ENCODE peak calls at places on chromosome 18, in nine cellular contexts. One of them, this sample, is unnamed. For H3K9me3, the result is how much of the 10 kb centered on the place peaks cover.

GRCh38 chr18:63676526-63676925 is 14.8 kb upstream of the SERPINB3 start:
- DNase-seq in stomach: peak
- DNase-seq in HCT116: peak
- DNase-seq in CD8-positive, alpha-beta memory T cell: no peak
- DNase-seq in neural progenitor cell: peak
- DNase-seq in fibroblast of lung: no peak
- DNase-seq in tibial nerve: no peak
- DNase-seq in CD8-positive, alpha-beta T cell: no peak
- DNase-seq in cardiac muscle cell: no peak
- DNase-seq in this sample: no peak

GRCh38 chr18:23406271-23406787 is 46.8 kb upstream of the RIOK3 start:
- DNase-seq in CD8-positive, alpha-beta memory T cell: no peak
- DNase-seq in fibroblast of lung: peak
- DNase-seq in tibial nerve: no peak
- DNase-seq in cardiac muscle cell: peak
- DNase-seq in neural progenitor cell: no peak
- DNase-seq in CD8-positive, alpha-beta T cell: no peak
- DNase-seq in HCT116: no peak
- DNase-seq in stomach: no peak
- DNase-seq in this sample: no peak

GRCh38 chr18:61892683-61893303 is at the start of gene RNF152:
- DNase-seq in CD8-positive, alpha-beta T cell: peak
- DNase-seq in fibroblast of lung: peak
- DNase-seq in cardiac muscle cell: peak
- DNase-seq in tibial nerve: peak
- DNase-seq in neural progenitor cell: peak
- DNase-seq in CD8-positive, alpha-beta memory T cell: no peak
- DNase-seq in stomach: peak
- DNase-seq in HCT116: no peak
- DNase-seq in this sample: peak

GRCh38 chr18:44198296-44199284 is 482.1 kb upstream of the SETBP1 start:
- DNase-seq in stomach: no peak
- DNase-seq in CD8-positive, alpha-beta memory T cell: no peak
- DNase-seq in fibroblast of lung: no peak
- DNase-seq in HCT116: no peak
- DNase-seq in cardiac muscle cell: no peak
- DNase-seq in CD8-positive, alpha-beta T cell: no peak
- DNase-seq in neural progenitor cell: no peak
- DNase-seq in tibial nerve: no peak
- DNase-seq in this sample: peak

GRCh38 chr18:72868666-72869661 is 1.2 kb upstream of the NETO1 start:
- DNase-seq in CD8-positive, alpha-beta memory T cell: no peak
- DNase-seq in stomach: no peak
- DNase-seq in tibial nerve: no peak
- DNase-seq in CD8-positive, alpha-beta T cell: no peak
- DNase-seq in fibroblast of lung: no peak
- DNase-seq in cardiac muscle cell: no peak
- DNase-seq in HCT116: no peak
- DNase-seq in neural progenitor cell: peak
- DNase-seq in this sample: no peak

GRCh38 chr18:6219116-6219717 is 195.5 kb downstream of the L3MBTL4 start:
- DNase-seq in CD8-positive, alpha-beta memory T cell: no peak
- DNase-seq in tibial nerve: no peak
- DNase-seq in fibroblast of lung: peak
- DNase-seq in neural progenitor cell: peak
- DNase-seq in stomach: no peak
- DNase-seq in cardiac muscle cell: peak
- DNase-seq in HCT116: no peak
- DNase-seq in CD8-positive, alpha-beta T cell: no peak
- DNase-seq in this sample: no peak

GRCh38 chr18:44826418-44827259 is 146.0 kb downstream of the SETBP1 start:
- DNase-seq in CD8-positive, alpha-beta memory T cell: no peak
- DNase-seq in tibial nerve: peak
- DNase-seq in HCT116: no peak
- DNase-seq in fibroblast of lung: peak
- DNase-seq in stomach: peak
- DNase-seq in neural progenitor cell: peak
- DNase-seq in cardiac muscle cell: peak
- DNase-seq in CD8-positive, alpha-beta T cell: no peak
- DNase-seq in this sample: no peak

GRCh38 chr18:9101730-9102390 is 639 bp upstream of the NDUFV2 start:
- DNase-seq in CD8-positive, alpha-beta memory T cell: peak
- DNase-seq in stomach: no peak
- DNase-seq in tibial nerve: no peak
- DNase-seq in cardiac muscle cell: peak
- DNase-seq in neural progenitor cell: no peak
- DNase-seq in CD8-positive, alpha-beta T cell: no peak
- DNase-seq in fibroblast of lung: peak
- DNase-seq in HCT116: peak
- DNase-seq in this sample: no peak

GRCh38 chr18:22048932-22049615 is 120.3 kb upstream of the GATA6 start:
- DNase-seq in neural progenitor cell: no peak
- DNase-seq in cardiac muscle cell: no peak
- DNase-seq in stomach: no peak
- DNase-seq in tibial nerve: no peak
- DNase-seq in fibroblast of lung: no peak
- DNase-seq in CD8-positive, alpha-beta memory T cell: no peak
- DNase-seq in CD8-positive, alpha-beta T cell: no peak
- DNase-seq in HCT116: no peak
- DNase-seq in this sample: no peak

GRCh38 chr18:47283476-47283875 is 32.0 kb upstream of the SKOR2 start:
- DNase-seq in CD8-positive, alpha-beta T cell: no peak
- DNase-seq in HCT116: peak
- DNase-seq in neural progenitor cell: peak
- DNase-seq in tibial nerve: no peak
- DNase-seq in stomach: no peak
- DNase-seq in fibroblast of lung: peak
- DNase-seq in CD8-positive, alpha-beta memory T cell: no peak
- DNase-seq in cardiac muscle cell: peak
- DNase-seq in this sample: no peak

GRCh38 chr18:25278415-25278814 is 73.6 kb downstream of the ZNF521 start:
- DNase-seq in tibial nerve: no peak
- DNase-seq in CD8-positive, alpha-beta T cell: no peak
- DNase-seq in stomach: no peak
- DNase-seq in CD8-positive, alpha-beta memory T cell: no peak
- DNase-seq in cardiac muscle cell: no peak
- DNase-seq in neural progenitor cell: no peak
- DNase-seq in fibroblast of lung: peak
- DNase-seq in HCT116: no peak
- DNase-seq in this sample: no peak

GRCh38 chr18:44802508-44802907 is 121.8 kb downstream of the SETBP1 start:
- DNase-seq in HCT116: no peak
- DNase-seq in fibroblast of lung: peak
- DNase-seq in tibial nerve: no peak
- DNase-seq in CD8-positive, alpha-beta memory T cell: no peak
- DNase-seq in neural progenitor cell: no peak
- DNase-seq in cardiac muscle cell: peak
- DNase-seq in stomach: no peak
- DNase-seq in CD8-positive, alpha-beta T cell: no peak
- DNase-seq in this sample: no peak

GRCh38 chr18:80200171-80200931 is 47.0 kb downstream of the PARD6G start:
- DNase-seq in tibial nerve: no peak
- DNase-seq in CD8-positive, alpha-beta T cell: no peak
- DNase-seq in stomach: no peak
- DNase-seq in CD8-positive, alpha-beta memory T cell: no peak
- DNase-seq in fibroblast of lung: peak
- DNase-seq in HCT116: no peak
- DNase-seq in neural progenitor cell: peak
- DNase-seq in cardiac muscle cell: peak
- DNase-seq in this sample: peak

GRCh38 chr18:2758309-2758708 is 88.5 kb upstream of the EMILIN2 start:
- DNase-seq in CD8-positive, alpha-beta memory T cell: no peak
- DNase-seq in cardiac muscle cell: no peak
- DNase-seq in stomach: no peak
- DNase-seq in CD8-positive, alpha-beta T cell: no peak
- DNase-seq in tibial nerve: no peak
- DNase-seq in HCT116: no peak
- DNase-seq in fibroblast of lung: no peak
- DNase-seq in neural progenitor cell: no peak
- DNase-seq in this sample: no peak

GRCh38 chr18:1147616-1148184 is 243.0 kb downstream of the ADCYAP1 start:
- DNase-seq in fibroblast of lung: no peak
- DNase-seq in HCT116: no peak
- DNase-seq in cardiac muscle cell: no peak
- DNase-seq in CD8-positive, alpha-beta T cell: no peak
- DNase-seq in neural progenitor cell: peak
- DNase-seq in CD8-positive, alpha-beta memory T cell: no peak
- DNase-seq in stomach: no peak
- DNase-seq in tibial nerve: no peak
- DNase-seq in this sample: no peak

GRCh38 chr18:48835119-48835518 is 115.6 kb downstream of the SMAD7 start:
- DNase-seq in HCT116: no peak
- DNase-seq in tibial nerve: no peak
- DNase-seq in fibroblast of lung: no peak
- DNase-seq in CD8-positive, alpha-beta T cell: no peak
- DNase-seq in neural progenitor cell: no peak
- DNase-seq in cardiac muscle cell: no peak
- DNase-seq in CD8-positive, alpha-beta memory T cell: no peak
- DNase-seq in stomach: no peak
- DNase-seq in this sample: peak

GRCh38 chr18:71130351-71130750 is 841.5 kb downstream of the SOCS6 start:
- DNase-seq in cardiac muscle cell: no peak
- DNase-seq in stomach: no peak
- DNase-seq in CD8-positive, alpha-beta memory T cell: no peak
- DNase-seq in fibroblast of lung: no peak
- DNase-seq in CD8-positive, alpha-beta T cell: no peak
- DNase-seq in neural progenitor cell: no peak
- DNase-seq in HCT116: no peak
- DNase-seq in tibial nerve: no peak
- DNase-seq in this sample: no peak
- H3K4me3 ChIP-seq in cardiac muscle cell: no peak
- H3K4me3 ChIP-seq in stomach: no peak
- H3K4me3 ChIP-seq in CD8-positive, alpha-beta memory T cell: no peak
- H3K4me3 ChIP-seq in fibroblast of lung: no peak
- H3K4me3 ChIP-seq in CD8-positive, alpha-beta T cell: no peak
- H3K4me3 ChIP-seq in neural progenitor cell: no peak
- H3K4me3 ChIP-seq in HCT116: no peak
- H3K4me3 ChIP-seq in tibial nerve: no peak
- H3K4me3 ChIP-seq in this sample: no peak

GRCh38 chr18:28512357-28512756 is 335.4 kb upstream of the CDH2 start:
- DNase-seq in neural progenitor cell: no peak
- DNase-seq in HCT116: no peak
- DNase-seq in tibial nerve: no peak
- DNase-seq in CD8-positive, alpha-beta memory T cell: no peak
- DNase-seq in stomach: no peak
- DNase-seq in CD8-positive, alpha-beta T cell: no peak
- DNase-seq in cardiac muscle cell: peak
- DNase-seq in fibroblast of lung: no peak
- DNase-seq in this sample: no peak

GRCh38 chr18:28514699-28515098 is 337.8 kb upstream of the CDH2 start:
- DNase-seq in fibroblast of lung: no peak
- DNase-seq in tibial nerve: no peak
- DNase-seq in CD8-positive, alpha-beta T cell: no peak
- DNase-seq in neural progenitor cell: no peak
- DNase-seq in CD8-positive, alpha-beta memory T cell: no peak
- DNase-seq in stomach: no peak
- DNase-seq in cardiac muscle cell: no peak
- DNase-seq in HCT116: no peak
- DNase-seq in this sample: no peak

GRCh38 chr18:28511421-28511821 is 334.5 kb upstream of the CDH2 start:
- DNase-seq in CD8-positive, alpha-beta T cell: no peak
- DNase-seq in tibial nerve: no peak
- DNase-seq in HCT116: no peak
- DNase-seq in fibroblast of lung: no peak
- DNase-seq in neural progenitor cell: no peak
- DNase-seq in stomach: no peak
- DNase-seq in CD8-positive, alpha-beta memory T cell: no peak
- DNase-seq in cardiac muscle cell: peak
- DNase-seq in this sample: no peak

GRCh38 chr18:28510210-28510609 is 333.3 kb upstream of the CDH2 start:
- DNase-seq in cardiac muscle cell: no peak
- DNase-seq in HCT116: no peak
- DNase-seq in stomach: no peak
- DNase-seq in CD8-positive, alpha-beta T cell: no peak
- DNase-seq in fibroblast of lung: no peak
- DNase-seq in CD8-positive, alpha-beta memory T cell: no peak
- DNase-seq in neural progenitor cell: no peak
- DNase-seq in tibial nerve: no peak
- DNase-seq in this sample: no peak
- H3K9me3 ChIP-seq in cardiac muscle cell: under half
- H3K9me3 ChIP-seq in HCT116: under half
- H3K9me3 ChIP-seq in stomach: under half
- H3K9me3 ChIP-seq in CD8-positive, alpha-beta T cell: under half
- H3K9me3 ChIP-seq in fibroblast of lung: under half
- H3K9me3 ChIP-seq in CD8-positive, alpha-beta memory T cell: under half
- H3K9me3 ChIP-seq in neural progenitor cell: under half
- H3K9me3 ChIP-seq in tibial nerve: under half
- H3K9me3 ChIP-seq in this sample: under half

GRCh38 chr18:12307251-12307736 is 747 bp upstream of the TUBB6 start:
- DNase-seq in HCT116: no peak
- DNase-seq in neural progenitor cell: peak
- DNase-seq in CD8-positive, alpha-beta T cell: no peak
- DNase-seq in CD8-positive, alpha-beta memory T cell: no peak
- DNase-seq in tibial nerve: peak
- DNase-seq in fibroblast of lung: peak
- DNase-seq in cardiac muscle cell: peak
- DNase-seq in stomach: no peak
- DNase-seq in this sample: no peak
- H3K4me3 ChIP-seq in HCT116: peak
- H3K4me3 ChIP-seq in neural progenitor cell: peak
- H3K4me3 ChIP-seq in CD8-positive, alpha-beta T cell: peak
- H3K4me3 ChIP-seq in CD8-positive, alpha-beta memory T cell: no peak
- H3K4me3 ChIP-seq in tibial nerve: peak
- H3K4me3 ChIP-seq in fibroblast of lung: peak
- H3K4me3 ChIP-seq in cardiac muscle cell: peak
- H3K4me3 ChIP-seq in stomach: peak
- H3K4me3 ChIP-seq in this sample: peak

GRCh38 chr18:31624892-31625640 is 33.4 kb downstream of the TTR start:
- DNase-seq in HCT116: no peak
- DNase-seq in neural progenitor cell: no peak
- DNase-seq in CD8-positive, alpha-beta memory T cell: no peak
- DNase-seq in tibial nerve: no peak
- DNase-seq in fibroblast of lung: no peak
- DNase-seq in cardiac muscle cell: no peak
- DNase-seq in stomach: no peak
- DNase-seq in CD8-positive, alpha-beta T cell: no peak
- DNase-seq in this sample: no peak

GRCh38 chr18:31631526-31631925 is 39.8 kb downstream of the TTR start:
- DNase-seq in tibial nerve: no peak
- DNase-seq in HCT116: no peak
- DNase-seq in fibroblast of lung: no peak
- DNase-seq in stomach: no peak
- DNase-seq in CD8-positive, alpha-beta T cell: no peak
- DNase-seq in neural progenitor cell: no peak
- DNase-seq in cardiac muscle cell: no peak
- DNase-seq in CD8-positive, alpha-beta memory T cell: no peak
- DNase-seq in this sample: no peak

GRCh38 chr18:31632356-31632755 is 40.7 kb downstream of the TTR start:
- DNase-seq in CD8-positive, alpha-beta T cell: no peak
- DNase-seq in neural progenitor cell: no peak
- DNase-seq in HCT116: no peak
- DNase-seq in tibial nerve: no peak
- DNase-seq in stomach: no peak
- DNase-seq in CD8-positive, alpha-beta memory T cell: no peak
- DNase-seq in fibroblast of lung: no peak
- DNase-seq in cardiac muscle cell: no peak
- DNase-seq in this sample: no peak

GRCh38 chr18:31630549-31630948 is 38.9 kb downstream of the TTR start:
- DNase-seq in HCT116: no peak
- DNase-seq in stomach: no peak
- DNase-seq in fibroblast of lung: no peak
- DNase-seq in tibial nerve: no peak
- DNase-seq in CD8-positive, alpha-beta memory T cell: no peak
- DNase-seq in neural progenitor cell: no peak
- DNase-seq in CD8-positive, alpha-beta T cell: no peak
- DNase-seq in cardiac muscle cell: no peak
- DNase-seq in this sample: no peak

GRCh38 chr18:31626409-31626808 is 34.7 kb downstream of the TTR start:
- DNase-seq in cardiac muscle cell: no peak
- DNase-seq in tibial nerve: no peak
- DNase-seq in fibroblast of lung: no peak
- DNase-seq in CD8-positive, alpha-beta memory T cell: no peak
- DNase-seq in CD8-positive, alpha-beta T cell: no peak
- DNase-seq in HCT116: no peak
- DNase-seq in stomach: no peak
- DNase-seq in neural progenitor cell: no peak
- DNase-seq in this sample: no peak
- H3K9me3 ChIP-seq in cardiac muscle cell: under half
- H3K9me3 ChIP-seq in tibial nerve: under half
- H3K9me3 ChIP-seq in fibroblast of lung: under half
- H3K9me3 ChIP-seq in CD8-positive, alpha-beta memory T cell: under half
- H3K9me3 ChIP-seq in CD8-positive, alpha-beta T cell: under half
- H3K9me3 ChIP-seq in HCT116: under half
- H3K9me3 ChIP-seq in stomach: under half
- H3K9me3 ChIP-seq in neural progenitor cell: under half
- H3K9me3 ChIP-seq in this sample: under half